ENCODE peak calls at places on chromosomes 16 and 17, in seven cellular contexts. I, Z, S, N, P, X and L are unnamed samples.

GRCh38 chr17:68567035-68567434 is 34.1 kb downstream of the FAM20A start:
- DNase-seq in X (no peak), S (no peak), N (no peak), P (no peak), I (no peak), Z (no peak), L (no peak)

GRCh38 chr16:17277981-17278381 is 192.8 kb downstream of the XYLT1 start:
- DNase-seq in S (no peak), Z (peak), P (no peak), I (no peak), X (peak), N (peak), L (no peak)

GRCh38 chr17:50630524-50631194 is 4.0 kb upstream of the ABCC3 start:
- DNase-seq in P (peak), S (no peak), N (peak), Z (peak), X (peak), I (no peak), L (no peak)

GRCh38 chr16:29742683-29743275 is 3.0 kb downstream of the C16orf54 start:
- DNase-seq in N (no peak), Z (no peak), S (no peak), X (no peak), I (no peak), P (no peak), L (no peak)

GRCh38 chr17:8397636-8398035 is at the start of gene RNF222:
- DNase-seq in Z (no peak), I (no peak), N (no peak), S (no peak), P (no peak), X (no peak), L (no peak)

GRCh38 chr16:49455991-49456745 is 82.6 kb downstream of the C16orf78 start:
- DNase-seq in S (no peak), N (no peak), P (no peak), I (no peak), X (no peak), Z (no peak), L (no peak)

GRCh38 chr16:72501739-72502653 is 330.0 kb upstream of the PMFBP1 start:
- DNase-seq in N (peak), P (peak), S (peak), Z (peak), I (peak), X (peak), L (peak)

GRCh38 chr17:28467456-28468025 is 5.9 kb upstream of the SLC13A2 start:
- DNase-seq in I (no peak), Z (no peak), N (peak), P (no peak), S (no peak), X (no peak), L (no peak)

GRCh38 chr16:85370881-85371651 is 242.1 kb upstream of the GSE1 start:
- DNase-seq in Z (no peak), N (no peak), S (no peak), X (no peak), P (peak), I (no peak), L (no peak)

GRCh38 chr17:28960256-28961106 is 9.2 kb upstream of the PHF12 start:
- DNase-seq in I (no peak), S (no peak), P (no peak), X (no peak), Z (no peak), N (no peak), L (no peak)

GRCh38 chr16:23642246-23642774 is 1.0 kb downstream of the DCTN5 start:
- DNase-seq in S (no peak), P (no peak), X (no peak), I (no peak), Z (no peak), N (peak), L (no peak)

GRCh38 chr17:68568581-68568980 is 32.6 kb downstream of the FAM20A start:
- DNase-seq in S (no peak), Z (no peak), X (no peak), N (no peak), I (no peak), P (no peak), L (no peak)

GRCh38 chr17:9009737-9010136 is 11.6 kb upstream of the NTN1 start:
- DNase-seq in I (no peak), Z (no peak), X (no peak), N (no peak), P (no peak), S (no peak), L (no peak)

GRCh38 chr16:4572715-4573114 is 16.6 kb downstream of the C16orf96 start:
- DNase-seq in X (peak), N (no peak), P (no peak), S (peak), I (no peak), Z (no peak), L (no peak)

GRCh38 chr17:9577402-9577709 is 914 bp downstream of the CFAP52 start:
- DNase-seq in X (no peak), Z (no peak), N (no peak), I (no peak), P (no peak), S (no peak), L (no peak)

GRCh38 chr16:85363427-85363826 is 249.7 kb upstream of the GSE1 start:
- DNase-seq in P (no peak), N (no peak), I (no peak), X (no peak), S (no peak), Z (no peak), L (no peak)

GRCh38 chr16:56950881-56951771 is 10.6 kb upstream of the CETP start:
- DNase-seq in P (peak), Z (peak), I (peak), X (peak), S (peak), N (peak), L (no peak)

GRCh38 chr17:78337244-78338109 is 22.4 kb downstream of the SOCS3 start:
- DNase-seq in N (peak), I (no peak), S (no peak), Z (peak), X (peak), P (no peak), L (no peak)

GRCh38 chr17:17152385-17152784 is 53.7 kb downstream of the PLD6 start:
- DNase-seq in Z (no peak), S (peak), P (peak), N (peak), I (peak), X (no peak), L (no peak)

GRCh38 chr17:16878547-16879100 is 93.3 kb downstream of the TNFRSF13B start:
- DNase-seq in P (no peak), N (no peak), Z (no peak), X (no peak), I (no peak), S (no peak), L (no peak)

GRCh38 chr16:59573528-59574271 is 839.6 kb upstream of the GOT2 start:
- DNase-seq in I (no peak), Z (no peak), P (no peak), S (no peak), X (no peak), N (peak), L (no peak)

GRCh38 chr17:66945451-66945850 is 19.1 kb upstream of the CACNG4 start:
- DNase-seq in P (no peak), N (no peak), Z (no peak), I (no peak), X (no peak), S (no peak), L (no peak)

GRCh38 chr16:66933776-66934137 is 445 bp downstream of the CIAO2B start:
- DNase-seq in P (no peak), X (peak), I (no peak), S (no peak), N (peak), Z (no peak), L (no peak)

GRCh38 chr17:48998557-48999440 is 1.6 kb downstream of the IGF2BP1 start:
- DNase-seq in Z (no peak), N (peak), P (no peak), X (peak), I (no peak), S (no peak), L (no peak)

GRCh38 chr17:70521821-70522256 is 352.5 kb downstream of the KCNJ2 start:
- DNase-seq in S (peak), I (no peak), X (no peak), Z (no peak), N (no peak), P (peak), L (no peak)

GRCh38 chr16:79772028-79772427 is 171.5 kb upstream of the MAF start:
- DNase-seq in I (no peak), Z (no peak), P (no peak), X (no peak), N (no peak), S (no peak), L (no peak)

GRCh38 chr17:35865412-35866355 is 3.0 kb downstream of the HEATR9 start:
- DNase-seq in P (no peak), S (no peak), Z (no peak), I (no peak), X (no peak), N (peak), L (no peak)

GRCh38 chr16:87592018-87592712 is 10.1 kb upstream of the JPH3 start:
- DNase-seq in P (no peak), S (no peak), X (no peak), I (no peak), Z (no peak), N (no peak), L (no peak)

GRCh38 chr16:20409398-20410152 is at the start of gene ACSM5:
- DNase-seq in Z (no peak), P (peak), X (peak), S (peak), N (no peak), I (peak), L (no peak)

GRCh38 chr17:75036643-75037268 is 10.0 kb downstream of the ATP5PD start:
- DNase-seq in N (peak), I (no peak), P (peak), Z (no peak), S (peak), X (no peak), L (no peak)

GRCh38 chr17:50147841-50148225 is 2.6 kb downstream of the PPP1R9B start:
- DNase-seq in Z (no peak), P (no peak), I (no peak), S (no peak), N (peak), X (no peak), L (no peak)

GRCh38 chr17:39952665-39953470 is 9.9 kb upstream of the GSDMA start:
- DNase-seq in X (peak), S (peak), Z (peak), P (peak), I (peak), N (peak), L (no peak)

GRCh38 chr16:85878875-85879274 is 20.1 kb upstream of the IRF8 start:
- DNase-seq in S (no peak), P (no peak), Z (no peak), X (no peak), I (no peak), N (peak), L (peak)

GRCh38 chr16:87936375-87937230 is at the start of gene CA5A:
- DNase-seq in Z (no peak), X (no peak), I (no peak), N (no peak), S (no peak), P (no peak), L (no peak)

GRCh38 chr17:73256220-73256619 is 5.5 kb downstream of the CPSF4L start:
- DNase-seq in P (no peak), Z (no peak), S (no peak), I (no peak), N (no peak), X (no peak), L (no peak)

GRCh38 chr16:89122322-89122831 is 28.7 kb downstream of the ACSF3 start:
- DNase-seq in Z (peak), N (no peak), X (peak), S (no peak), I (no peak), P (peak), L (no peak)

GRCh38 chr17:6752068-6752909 is 3.6 kb upstream of the XAF1 start:
- DNase-seq in X (no peak), N (peak), P (peak), Z (no peak), I (no peak), S (no peak), L (peak)

GRCh38 chr17:82965371-82965770 is 114.0 kb upstream of the METRNL start:
- DNase-seq in S (no peak), I (no peak), X (no peak), Z (no peak), N (no peak), P (no peak), L (no peak)